ENCODE peak calls at places on chromosomes 7 and 10, in eight cellular contexts. One of them, this sample, is unnamed. For H3K4me1, the result is how much of the 10 kb centered on the place peaks cover.

GRCh38 chr7:43669286-43670081 is 59.8 kb downstream of the COA1 start:
- DNase-seq in HCT116: no peak
- DNase-seq in suprapubic skin: no peak
- DNase-seq in HepG2: no peak
- DNase-seq in right lobe of liver: no peak
- DNase-seq in prostate gland: no peak
- DNase-seq in stomach: no peak
- DNase-seq in body of pancreas: no peak
- DNase-seq in this sample: no peak

GRCh38 chr7:97499204-97499603 is 232.7 kb upstream of the TAC1 start:
- DNase-seq in HCT116: peak
- DNase-seq in suprapubic skin: no peak
- DNase-seq in HepG2: peak
- DNase-seq in right lobe of liver: peak
- DNase-seq in prostate gland: no peak
- DNase-seq in stomach: peak
- DNase-seq in body of pancreas: peak
- DNase-seq in this sample: no peak

GRCh38 chr10:5023126-5023701 is 19.6 kb upstream of the AKR1C2 start:
- DNase-seq in HCT116: no peak
- DNase-seq in suprapubic skin: no peak
- DNase-seq in HepG2: no peak
- DNase-seq in right lobe of liver: no peak
- DNase-seq in prostate gland: no peak
- DNase-seq in stomach: no peak
- DNase-seq in body of pancreas: no peak
- DNase-seq in this sample: no peak

GRCh38 chr10:46520941-46521340 is 35.5 kb downstream of the GPRIN2 start:
- DNase-seq in HCT116: no peak
- DNase-seq in suprapubic skin: peak
- DNase-seq in HepG2: no peak
- DNase-seq in right lobe of liver: peak
- DNase-seq in prostate gland: no peak
- DNase-seq in stomach: peak
- DNase-seq in body of pancreas: no peak
- DNase-seq in this sample: no peak

GRCh38 chr10:84176836-84177474 is 3.4 kb downstream of the GPR15LG start:
- DNase-seq in HCT116: no peak
- DNase-seq in suprapubic skin: no peak
- DNase-seq in HepG2: no peak
- DNase-seq in right lobe of liver: no peak
- DNase-seq in prostate gland: no peak
- DNase-seq in stomach: no peak
- DNase-seq in body of pancreas: no peak
- DNase-seq in this sample: no peak

GRCh38 chr7:151206914-151207313 is 3.4 kb downstream of the H2BK1 start:
- DNase-seq in HCT116: no peak
- DNase-seq in suprapubic skin: no peak
- DNase-seq in HepG2: no peak
- DNase-seq in right lobe of liver: no peak
- DNase-seq in prostate gland: no peak
- DNase-seq in stomach: no peak
- DNase-seq in body of pancreas: no peak
- DNase-seq in this sample: no peak

GRCh38 chr10:2137549-2138174 is 400.3 kb upstream of the ADARB2 start:
- DNase-seq in HCT116: no peak
- DNase-seq in suprapubic skin: no peak
- DNase-seq in HepG2: peak
- DNase-seq in right lobe of liver: no peak
- DNase-seq in prostate gland: no peak
- DNase-seq in stomach: no peak
- DNase-seq in body of pancreas: no peak
- DNase-seq in this sample: no peak

GRCh38 chr7:93150200-93150835 is 2.1 kb upstream of the SAMD9L start:
- DNase-seq in HCT116: no peak
- DNase-seq in suprapubic skin: no peak
- DNase-seq in HepG2: no peak
- DNase-seq in right lobe of liver: no peak
- DNase-seq in prostate gland: no peak
- DNase-seq in stomach: no peak
- DNase-seq in body of pancreas: no peak
- DNase-seq in this sample: no peak

GRCh38 chr10:132849546-132850031 is 63.6 kb upstream of the NKX6-2 start:
- DNase-seq in HCT116: no peak
- DNase-seq in suprapubic skin: peak
- DNase-seq in HepG2: no peak
- DNase-seq in right lobe of liver: peak
- DNase-seq in prostate gland: no peak
- DNase-seq in stomach: peak
- DNase-seq in body of pancreas: no peak
- DNase-seq in this sample: no peak

GRCh38 chr7:134613623-134614347 is 32.9 kb upstream of the BPGM start:
- DNase-seq in HCT116: no peak
- DNase-seq in suprapubic skin: no peak
- DNase-seq in HepG2: no peak
- DNase-seq in right lobe of liver: no peak
- DNase-seq in prostate gland: no peak
- DNase-seq in stomach: no peak
- DNase-seq in body of pancreas: no peak
- DNase-seq in this sample: no peak

GRCh38 chr10:7410306-7410799 is 481 bp downstream of the SFMBT2 start:
- DNase-seq in HCT116: no peak
- DNase-seq in suprapubic skin: no peak
- DNase-seq in HepG2: no peak
- DNase-seq in right lobe of liver: no peak
- DNase-seq in prostate gland: no peak
- DNase-seq in stomach: no peak
- DNase-seq in body of pancreas: peak
- DNase-seq in this sample: no peak

GRCh38 chr10:7410800-7411670 is at the start of gene SFMBT2:
- DNase-seq in HCT116: no peak
- DNase-seq in suprapubic skin: no peak
- DNase-seq in HepG2: no peak
- DNase-seq in right lobe of liver: peak
- DNase-seq in prostate gland: peak
- DNase-seq in stomach: peak
- DNase-seq in body of pancreas: peak
- DNase-seq in this sample: no peak

GRCh38 chr10:7411671-7412481 is 1.0 kb upstream of the SFMBT2 start:
- DNase-seq in HCT116: no peak
- DNase-seq in suprapubic skin: no peak
- DNase-seq in HepG2: no peak
- DNase-seq in right lobe of liver: no peak
- DNase-seq in prostate gland: peak
- DNase-seq in stomach: no peak
- DNase-seq in body of pancreas: no peak
- DNase-seq in this sample: no peak

GRCh38 chr10:7409732-7410168 is 1.1 kb downstream of the SFMBT2 start:
- DNase-seq in HCT116: no peak
- DNase-seq in suprapubic skin: no peak
- DNase-seq in HepG2: no peak
- DNase-seq in right lobe of liver: no peak
- DNase-seq in prostate gland: peak
- DNase-seq in stomach: no peak
- DNase-seq in body of pancreas: no peak
- DNase-seq in this sample: no peak

DNA sequence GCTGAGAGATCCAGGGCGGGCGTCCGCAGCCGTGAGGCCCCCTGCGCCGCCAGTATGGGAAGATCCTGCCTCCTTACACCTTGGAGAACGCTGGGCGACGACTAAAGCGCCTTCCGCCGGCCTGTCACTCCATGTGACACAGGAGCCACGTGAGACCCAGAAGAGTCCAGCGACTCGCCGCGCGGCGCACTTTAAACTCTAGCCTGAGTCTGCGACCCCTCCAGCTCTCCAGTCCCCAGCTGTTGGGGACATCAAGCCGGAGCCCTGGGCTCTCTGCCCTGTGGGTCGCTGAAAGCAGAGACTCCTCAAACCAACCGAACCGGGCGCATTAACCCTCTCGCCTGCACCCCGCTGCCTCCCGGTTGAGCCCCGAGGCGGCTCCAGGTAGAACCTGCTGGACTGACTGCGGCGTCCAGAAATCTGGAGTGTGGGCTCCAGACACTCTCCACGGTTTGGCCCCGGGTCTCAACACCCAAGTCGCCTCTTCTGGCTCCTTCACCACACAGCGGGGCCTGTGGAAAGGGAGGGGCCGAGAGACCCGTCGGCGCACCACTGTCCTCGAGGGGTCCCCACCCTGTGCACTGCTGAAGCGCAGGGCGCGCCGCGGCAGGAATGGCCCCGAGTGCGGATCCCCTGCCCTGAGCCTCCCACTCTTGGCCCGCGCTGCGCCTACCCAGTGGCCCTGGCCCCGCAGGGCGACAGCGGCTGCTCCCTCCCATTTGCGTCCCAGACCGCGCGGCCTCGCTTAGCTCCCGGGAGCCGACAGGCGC is 1.8 kb upstream of the SFMBT2 start:
- DNase-seq in HCT116: no peak
- DNase-seq in suprapubic skin: no peak
- DNase-seq in HepG2: no peak
- DNase-seq in right lobe of liver: no peak
- DNase-seq in prostate gland: peak
- DNase-seq in stomach: no peak
- DNase-seq in body of pancreas: peak
- DNase-seq in this sample: no peak
- H3K4me3 ChIP-seq in HCT116: no peak
- H3K4me3 ChIP-seq in suprapubic skin: peak
- H3K4me3 ChIP-seq in HepG2: no peak
- H3K4me3 ChIP-seq in right lobe of liver: peak
- H3K4me3 ChIP-seq in prostate gland: peak
- H3K4me3 ChIP-seq in stomach: peak
- H3K4me3 ChIP-seq in body of pancreas: no peak
- H3K4me3 ChIP-seq in this sample: peak

GRCh38 chr10:124715479-124715878 is 28.7 kb downstream of the FAM53B start:
- DNase-seq in HCT116: no peak
- DNase-seq in suprapubic skin: no peak
- DNase-seq in HepG2: no peak
- DNase-seq in right lobe of liver: no peak
- DNase-seq in prostate gland: no peak
- DNase-seq in stomach: no peak
- DNase-seq in body of pancreas: no peak
- DNase-seq in this sample: no peak
- H3K4me1 ChIP-seq in HCT116: under half
- H3K4me1 ChIP-seq in suprapubic skin: half or more
- H3K4me1 ChIP-seq in HepG2: half or more
- H3K4me1 ChIP-seq in right lobe of liver: under half
- H3K4me1 ChIP-seq in prostate gland: under half
- H3K4me1 ChIP-seq in stomach: under half
- H3K4me1 ChIP-seq in body of pancreas: under half
- H3K4me1 ChIP-seq in this sample: half or more

DNA sequence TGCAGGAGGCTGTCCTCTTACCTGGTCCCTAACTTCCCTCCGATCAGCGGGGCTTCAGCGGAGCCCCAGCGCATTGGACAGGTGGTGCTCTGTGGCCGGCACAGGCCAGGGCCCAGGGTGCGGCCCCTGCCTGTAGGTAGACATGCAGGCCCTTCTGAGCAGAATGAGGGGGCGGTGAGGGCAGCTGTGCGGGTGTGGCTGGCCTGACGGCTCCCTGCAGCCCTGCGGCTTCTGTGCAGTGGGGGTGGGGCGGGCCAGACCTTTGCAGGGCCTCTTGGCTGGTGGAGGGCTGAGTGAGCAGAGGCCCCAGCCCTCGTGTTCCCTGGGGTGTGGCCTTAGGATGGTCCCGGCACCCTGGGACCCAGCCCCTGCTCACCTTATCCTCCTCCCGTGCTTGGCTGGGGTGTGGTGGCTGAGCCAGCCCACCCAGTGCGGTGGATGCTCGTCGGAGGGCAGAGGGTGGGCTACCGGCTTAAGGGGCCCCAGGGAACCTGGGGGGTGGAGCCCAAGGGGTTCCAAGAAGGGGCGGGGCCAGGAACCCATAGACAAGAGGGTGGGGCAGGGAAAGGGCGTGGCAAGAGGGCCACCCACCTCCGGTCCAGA is 175.2 kb upstream of the TNRC18 start:
- DNase-seq in HCT116: no peak
- DNase-seq in suprapubic skin: no peak
- DNase-seq in HepG2: no peak
- DNase-seq in right lobe of liver: no peak
- DNase-seq in prostate gland: no peak
- DNase-seq in stomach: no peak
- DNase-seq in body of pancreas: no peak
- DNase-seq in this sample: no peak
- TF ChIP-seq POLR2A in HCT116: no peak
- TF ChIP-seq POLR2A in suprapubic skin: no peak
- TF ChIP-seq POLR2A in HepG2: no peak
- TF ChIP-seq POLR2A in right lobe of liver: no peak
- TF ChIP-seq POLR2A in prostate gland: no peak
- TF ChIP-seq POLR2A in stomach: no peak
- TF ChIP-seq POLR2A in body of pancreas: no peak
- TF ChIP-seq POLR2A in this sample: no peak

GRCh38 chr7:37833107-37833817 is 15.1 kb upstream of the NME8 start:
- DNase-seq in HCT116: peak
- DNase-seq in suprapubic skin: no peak
- DNase-seq in HepG2: peak
- DNase-seq in right lobe of liver: peak
- DNase-seq in prostate gland: peak
- DNase-seq in stomach: no peak
- DNase-seq in body of pancreas: peak
- DNase-seq in this sample: no peak
- H3K4me3 ChIP-seq in HCT116: no peak
- H3K4me3 ChIP-seq in suprapubic skin: peak
- H3K4me3 ChIP-seq in HepG2: peak
- H3K4me3 ChIP-seq in right lobe of liver: peak
- H3K4me3 ChIP-seq in prostate gland: no peak
- H3K4me3 ChIP-seq in stomach: peak
- H3K4me3 ChIP-seq in body of pancreas: no peak
- H3K4me3 ChIP-seq in this sample: peak

GRCh38 chr10:130138479-130138866 is 2.3 kb downstream of the GLRX3 start:
- DNase-seq in HCT116: peak
- DNase-seq in suprapubic skin: no peak
- DNase-seq in HepG2: peak
- DNase-seq in right lobe of liver: no peak
- DNase-seq in prostate gland: peak
- DNase-seq in stomach: no peak
- DNase-seq in body of pancreas: no peak
- DNase-seq in this sample: no peak
- H3K4me1 ChIP-seq in HCT116: under half
- H3K4me1 ChIP-seq in suprapubic skin: half or more
- H3K4me1 ChIP-seq in HepG2: half or more
- H3K4me1 ChIP-seq in right lobe of liver: under half
- H3K4me1 ChIP-seq in prostate gland: under half
- H3K4me1 ChIP-seq in stomach: under half
- H3K4me1 ChIP-seq in body of pancreas: half or more
- H3K4me1 ChIP-seq in this sample: under half

GRCh38 chr10:99619851-99620712 is at the start of gene SLC25A28:
- DNase-seq in HCT116: peak
- DNase-seq in suprapubic skin: peak
- DNase-seq in HepG2: peak
- DNase-seq in right lobe of liver: peak
- DNase-seq in prostate gland: peak
- DNase-seq in stomach: peak
- DNase-seq in body of pancreas: peak
- DNase-seq in this sample: peak
- TF ChIP-seq POLR2A in HCT116: no peak
- TF ChIP-seq POLR2A in suprapubic skin: no peak
- TF ChIP-seq POLR2A in HepG2: no peak
- TF ChIP-seq POLR2A in right lobe of liver: no peak
- TF ChIP-seq POLR2A in prostate gland: peak
- TF ChIP-seq POLR2A in stomach: no peak
- TF ChIP-seq POLR2A in body of pancreas: no peak
- TF ChIP-seq POLR2A in this sample: peak